ENCODE peak calls at places on chromosomes 4 and X, in six cellular contexts. R is breast epithelium, Z is tibial artery, V is OCI-LY7, I is Karpas-422, D is pancreas. B is an unnamed sample.
A peak's percentile ranks its signal among the peaks of the same experiment; 100 is the strongest.

GRCh38 chr4:82138376-82138775 is 235.4 kb downstream of the HNRNPD start:
- DNase-seq in Z (no peak), I (no peak), V (no peak), R (no peak), D (no peak), B (no peak)

GRCh38 chr4:85243857-85244256 is 231.1 kb upstream of the ARHGAP24 start:
- DNase-seq in I (no peak), D (no peak), Z (no peak), R (no peak), V (no peak), B (no peak)

GRCh38 chrX:149827254-149827653 is 45.5 kb downstream of the MAGEA9 start:
- DNase-seq in D (no peak), Z (no peak), R (no peak), V (no peak), I (no peak), B (no peak)

GRCh38 chr4:155759372-155760252 is 791 bp downstream of the GUCY1B1 start:
- DNase-seq in D (peak; percentile 60), I (no peak), V (no peak), R (no peak), Z (peak; percentile 35), B (peak; percentile 12)

GRCh38 chrX:1224954-1225353 is 12.5 kb upstream of the CRLF2 start:
- DNase-seq in Z (no peak), V (no peak), D (no peak), R (no peak), I (no peak), B (no peak)

GRCh38 chr4:166808380-166808779 is 425.9 kb downstream of the SPOCK3 start:
- DNase-seq in D (no peak), Z (no peak), I (no peak), R (no peak), V (no peak), B (no peak)

GRCh38 chr4:138588501-138588900 is 346.4 kb upstream of the SLC7A11 start:
- DNase-seq in V (no peak), I (no peak), Z (no peak), D (no peak), R (no peak), B (no peak)

GRCh38 chrX:57528670-57529255 is 63.0 kb upstream of the ZXDB start:
- DNase-seq in V (peak; percentile 11), I (peak; percentile 69), Z (no peak), R (no peak), D (peak; percentile 19), B (no peak)

GRCh38 chrX:66012094-66012534 is 27.8 kb downstream of the VSIG4 start:
- DNase-seq in I (no peak), D (no peak), Z (no peak), V (peak; percentile 87), R (no peak), B (no peak)

GRCh38 chrX:138858946-138859345 is 147.4 kb upstream of the FGF13 start:
- DNase-seq in R (no peak), I (no peak), V (no peak), Z (no peak), D (no peak), B (no peak)

GRCh38 chrX:133570549-133570948 is 155.3 kb upstream of the GPC4 start:
- DNase-seq in R (no peak), Z (no peak), V (no peak), I (no peak), D (no peak), B (no peak)

GRCh38 chr4:113471141-113471860 is 290.2 kb downstream of the CAMK2D start:
- DNase-seq in V (no peak), D (no peak), Z (no peak), I (no peak), R (no peak), B (no peak)

GRCh38 chrX:154991039-154991438 is 31.5 kb downstream of the F8 start:
- DNase-seq in R (no peak), I (no peak), V (no peak), Z (no peak), D (no peak), B (no peak)

GRCh38 chrX:130091976-130092522 is 18.2 kb downstream of the ELF4 start:
- DNase-seq in D (no peak), I (peak; percentile 90), Z (peak; percentile 30), R (no peak), V (peak; percentile 88), B (no peak)

GRCh38 chr4:125313497-125313896 is 1.3 kb upstream of the FAT4 start:
- DNase-seq in D (peak; percentile 50), Z (no peak), R (no peak), V (peak; percentile 57), I (peak; percentile 94), B (no peak)

GRCh38 chrX:37468111-37468739 is 103.2 kb upstream of the LANCL3 start:
- DNase-seq in Z (no peak), I (no peak), R (no peak), V (no peak), D (no peak), B (no peak)

GRCh38 chr4:13626492-13627184 is 887 bp downstream of the BOD1L1 start:
- DNase-seq in I (no peak), V (no peak), R (no peak), Z (no peak), D (no peak), B (no peak)

GRCh38 chr4:55351824-55352223 is 5.8 kb downstream of the SRD5A3 start:
- DNase-seq in I (no peak), Z (no peak), R (no peak), V (no peak), D (no peak), B (no peak)

GRCh38 chr4:148735432-148736155 is 293.4 kb upstream of the NR3C2 start:
- DNase-seq in R (no peak), I (no peak), D (no peak), Z (no peak), V (no peak), B (no peak)

GRCh38 chrX:121579016-121579760 is 531.8 kb downstream of the GLUD2 start:
- DNase-seq in Z (no peak), D (peak; percentile 19), I (peak; percentile 61), R (no peak), V (peak; percentile 55), B (no peak)

GRCh38 chrX:99415470-99415869 is 994.6 kb downstream of the PCDH19 start:
- DNase-seq in V (no peak), Z (no peak), R (no peak), D (no peak), I (no peak), B (no peak)

GRCh38 chr4:146232131-146232722 is 17.9 kb downstream of the REELD1 start:
- DNase-seq in R (no peak), I (no peak), D (no peak), V (no peak), Z (no peak), B (no peak)

GRCh38 chr4:109332926-109333464 is 30.5 kb upstream of the COL25A1 start:
- DNase-seq in R (no peak), D (no peak), Z (no peak), V (peak; percentile 7), I (peak; percentile 79), B (no peak)

GRCh38 chr4:166252487-166253402 is 379.7 kb downstream of the TLL1 start:
- DNase-seq in I (peak; percentile 71), R (no peak), V (peak; percentile 28), Z (no peak), D (no peak), B (no peak)

GRCh38 chrX:47226531-47227333 is 6.1 kb upstream of the USP11 start:
- DNase-seq in I (no peak), R (no peak), V (no peak), D (no peak), Z (no peak), B (no peak)

GRCh38 chr4:182448281-182449151 is 205.3 kb downstream of the TENM3 start:
- DNase-seq in I (no peak), R (peak; percentile 83), D (peak; percentile 91), Z (peak; percentile 83), V (no peak), B (peak; percentile 78)

GRCh38 chrX:107563851-107564250 is 64.5 kb upstream of the PRPS1 start:
- DNase-seq in I (no peak), Z (no peak), R (no peak), D (no peak), V (no peak), B (no peak)
- H3K27ac ChIP-seq in I (no peak overlapping the region), Z (no peak overlapping the region), R (no peak overlapping the region), D (no peak overlapping the region), V (no peak overlapping the region), B (no peak overlapping the region)

GRCh38 chr4:31085736-31086135 is 365.6 kb downstream of the PCDH7 start:
- DNase-seq in V (no peak), R (no peak), Z (no peak), D (no peak), I (no peak), B (no peak)
- H3K27ac ChIP-seq in V (no peak overlapping the region), R (no peak overlapping the region), Z (peak overlapping the region; percentile 65), D (no peak overlapping the region), I (no peak overlapping the region), B (no peak overlapping the region)

DNA sequence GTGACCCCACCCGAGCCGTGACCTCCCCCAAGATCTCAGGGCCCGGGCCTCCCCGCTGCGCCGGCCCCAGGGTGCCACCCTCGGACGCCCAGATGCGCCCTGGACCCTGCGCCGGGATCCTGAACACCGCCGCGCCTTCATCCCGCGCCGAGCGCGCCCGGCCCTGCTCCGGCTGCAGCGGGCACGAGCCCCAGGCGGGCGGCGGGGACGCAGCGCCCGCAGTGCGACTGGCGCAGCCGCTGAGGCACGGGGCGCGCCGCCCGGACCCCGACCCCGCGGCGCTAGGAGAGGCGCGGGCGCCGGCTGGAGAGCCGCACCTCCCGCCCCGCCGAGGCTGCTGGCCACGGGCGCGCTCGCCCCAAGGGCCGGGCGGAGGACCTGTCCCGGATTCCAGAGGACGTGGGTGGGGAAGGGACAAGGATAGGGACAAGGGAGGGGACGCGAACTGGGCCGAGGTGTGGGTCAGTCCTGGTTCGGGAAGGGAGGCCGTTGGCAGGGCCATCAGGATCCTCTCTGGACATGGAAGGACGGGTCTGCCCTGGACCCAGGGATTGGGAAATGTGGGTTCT is 1.2 kb downstream of the ZFYVE28 start:
- DNase-seq in I (no peak), R (no peak), D (no peak), V (no peak), Z (no peak), B (no peak)
- H3K27ac ChIP-seq in I (no peak overlapping the region), R (no peak overlapping the region), D (no peak overlapping the region), V (no peak overlapping the region), Z (no peak overlapping the region), B (peak overlapping the region; percentile 58)

DNA sequence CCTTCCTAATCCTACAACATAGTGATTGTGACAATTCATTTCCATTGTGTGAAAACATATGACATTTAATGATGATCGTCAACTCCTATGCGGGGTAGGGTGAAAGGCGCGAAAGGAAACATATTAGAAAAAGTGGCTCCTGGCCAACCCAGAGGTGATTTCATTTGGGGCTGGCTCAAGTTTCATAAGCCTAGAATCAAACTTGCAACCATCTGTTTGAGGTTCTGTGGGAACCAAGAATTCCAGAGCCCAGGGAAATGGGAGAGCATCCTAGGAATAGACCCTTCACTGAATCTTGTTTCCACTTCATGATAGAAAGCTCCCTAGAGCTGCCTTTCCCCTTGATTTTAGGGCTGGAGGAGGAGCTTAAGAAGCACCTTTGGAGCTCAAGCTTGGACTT is 101.3 kb upstream of the EGFL6 start:
- DNase-seq in Z (no peak), V (no peak), D (no peak), R (no peak), I (no peak), B (no peak)
- H3K27ac ChIP-seq in Z (no peak overlapping the region), V (no peak overlapping the region), D (no peak overlapping the region), R (no peak overlapping the region), I (no peak overlapping the region), B (no peak overlapping the region)

GRCh38 chr4:123403205-123403604 is 6.6 kb downstream of the SPRY1 start:
- DNase-seq in Z (no peak), V (no peak), D (no peak), I (no peak), R (no peak), B (no peak)
- H3K27ac ChIP-seq in Z (no peak overlapping the region), V (no peak overlapping the region), D (no peak overlapping the region), I (no peak overlapping the region), R (peak overlapping the region; percentile 95), B (no peak overlapping the region)